ENCODE peak calls at places on chromosomes 6 and 20, in four cellular contexts. I, W, B and F are unnamed samples.
A peak's percentile ranks its signal among the peaks of the same experiment; 100 is the strongest.

GRCh38 chr6:144931172-144932035 is 646.3 kb downstream of the UTRN start:
- DNase-seq in W (peak; percentile 36), I (peak; percentile 54), B (peak; percentile 50), F (no peak)

GRCh38 chr6:29576056-29576455 is 8.9 kb upstream of the OR2H2 start:
- DNase-seq in W (no peak), B (no peak), I (no peak), F (no peak)

GRCh38 chr6:31037692-31038091 is 27.4 kb downstream of the MUC22 start:
- DNase-seq in W (peak; percentile 78), I (no peak), B (no peak), F (no peak)

GRCh38 chr6:20400476-20401402 is 940 bp upstream of the E2F3 start:
- DNase-seq in B (peak; percentile 73), W (peak; percentile 47), I (peak; percentile 37), F (peak; percentile 24)

GRCh38 chr6:54810182-54810581 is 36.4 kb upstream of the FAM83B start:
- DNase-seq in B (no peak), I (no peak), W (no peak), F (no peak)

GRCh38 chr6:110255356-110255755 is 75.1 kb downstream of the CDC40 start:
- DNase-seq in W (peak; percentile 55), I (peak; percentile 54), B (peak; percentile 55), F (no peak)

GRCh38 chr20:57844626-57845596 is 135.1 kb upstream of the PMEPA1 start:
- DNase-seq in B (no peak), I (no peak), W (no peak), F (no peak)

GRCh38 chr6:107114872-107115694 is at the start of gene BEND3:
- DNase-seq in W (peak; percentile 62), B (no peak), I (peak; percentile 24), F (peak; percentile 31)

GRCh38 chr6:156310701-156311100 is 466.5 kb upstream of the ARID1B start:
- DNase-seq in W (no peak), B (no peak), I (no peak), F (no peak)

GRCh38 chr6:3489032-3489757 is 32.3 kb upstream of the SLC22A23 start:
- DNase-seq in B (no peak), I (peak; percentile 54), W (peak; percentile 43), F (no peak)

GRCh38 chr6:39790772-39791171 is 1.4 kb upstream of the DAAM2 start:
- DNase-seq in W (peak; percentile 39), I (no peak), B (no peak), F (no peak)

GRCh38 chr6:63571382-63571882 is 848 bp upstream of the LOC128125822 start:
- DNase-seq in W (no peak), I (no peak), B (no peak), F (no peak)

GRCh38 chr6:16698988-16699868 is 62.0 kb downstream of the ATXN1 start:
- DNase-seq in W (no peak), I (peak; percentile 26), B (no peak), F (no peak)

GRCh38 chr20:37781626-37782025 is 87.8 kb downstream of the CTNNBL1 start:
- DNase-seq in I (no peak), W (no peak), B (peak; percentile 9), F (no peak)

GRCh38 chr20:52936368-52936986 is 35.7 kb upstream of the TSHZ2 start:
- DNase-seq in B (no peak), I (no peak), W (no peak), F (no peak)

GRCh38 chr20:62959998-62960436 is 7.5 kb downstream of the SLC17A9 start:
- DNase-seq in W (no peak), B (no peak), I (no peak), F (no peak)

GRCh38 chr6:114121913-114122662 is 151.1 kb upstream of the HDAC2 start:
- DNase-seq in B (no peak), W (peak; percentile 20), I (no peak), F (no peak)

GRCh38 chr20:18279231-18279630 is 9.1 kb upstream of the ZNF133 start:
- DNase-seq in I (no peak), B (peak; percentile 45), W (no peak), F (no peak)

GRCh38 chr20:32354592-32355416 is 3.3 kb upstream of the ASXL1 start:
- DNase-seq in B (no peak), I (peak; percentile 56), W (peak; percentile 31), F (no peak)

GRCh38 chr20:16485406-16485805 is 87.8 kb downstream of the KIF16B start:
- DNase-seq in I (no peak), B (no peak), W (no peak), F (no peak)

GRCh38 chr6:44161997-44162338 is 3.3 kb downstream of the CAPN11 start:
- DNase-seq in W (peak; percentile 69), B (peak; percentile 28), I (no peak), F (no peak)

GRCh38 chr20:57470666-57471495 is 54.1 kb downstream of the CTCFL start:
- DNase-seq in W (no peak), I (no peak), B (no peak), F (no peak)

GRCh38 chr20:50360218-50360672 is 149.9 kb upstream of the PTPN1 start:
- DNase-seq in W (no peak), B (no peak), I (no peak), F (no peak)

GRCh38 chr20:711526-711925 is 35.9 kb upstream of the SCRT2 start:
- DNase-seq in W (no peak), B (no peak), I (no peak), F (no peak)

GRCh38 chr20:34269996-34270627 is 28.9 kb downstream of the ASIP start:
- DNase-seq in I (peak; percentile 75), W (no peak), B (no peak), F (no peak)

GRCh38 chr6:127812985-127813681 is 87.7 kb downstream of the THEMIS start:
- DNase-seq in I (no peak), W (no peak), B (no peak), F (no peak)

GRCh38 chr6:163260111-163260895 is 154.2 kb upstream of the QKI start:
- DNase-seq in B (no peak), I (peak; percentile 65), W (peak; percentile 35), F (no peak)

GRCh38 chr6:35728663-35729348 is 8.0 kb upstream of the ARMC12 start:
- DNase-seq in I (no peak), W (no peak), B (no peak), F (no peak)

GRCh38 chr20:34536798-34537394 is 20.7 kb downstream of the DYNLRB1 start:
- DNase-seq in B (no peak), W (no peak), I (peak; percentile 52), F (peak; percentile 45)

GRCh38 chr6:50143011-50143719 is 93.4 kb upstream of the DEFB112 start:
- DNase-seq in B (no peak), W (no peak), I (no peak), F (no peak)

GRCh38 chr6:28258877-28259777 is at the start of gene NKAPL:
- DNase-seq in I (peak; percentile 93), B (no peak), W (peak; percentile 66), F (no peak)